ENCODE peak calls at places on chromosomes 6 and 20, in eight cellular contexts. One of them, this sample, is unnamed.

GRCh38 chr20:63183422-63184146 is 32.3 kb downstream of the YTHDF1 start:
- DNase-seq in lung microvascular endothelial cell: peak; percentile 56
- DNase-seq in neural progenitor cell: peak; percentile 74
- DNase-seq in H9: peak; percentile 77
- DNase-seq in cardiac muscle cell: peak; percentile 63
- DNase-seq in GM06990: no peak
- DNase-seq in T-helper 2 cell: peak; percentile 35
- DNase-seq in NCI-H460: peak; percentile 42
- DNase-seq in this sample: peak; percentile 38

GRCh38 chr20:37845261-37845681 is 57.7 kb upstream of the VSTM2L start:
- DNase-seq in lung microvascular endothelial cell: no peak
- DNase-seq in neural progenitor cell: no peak
- DNase-seq in H9: no peak
- DNase-seq in cardiac muscle cell: peak; percentile 86
- DNase-seq in GM06990: no peak
- DNase-seq in T-helper 2 cell: no peak
- DNase-seq in NCI-H460: no peak
- DNase-seq in this sample: peak; percentile 85

GRCh38 chr6:155861821-155862220 is 406.2 kb upstream of the NOX3 start:
- DNase-seq in lung microvascular endothelial cell: no peak
- DNase-seq in neural progenitor cell: no peak
- DNase-seq in H9: no peak
- DNase-seq in cardiac muscle cell: no peak
- DNase-seq in GM06990: no peak
- DNase-seq in T-helper 2 cell: no peak
- DNase-seq in NCI-H460: no peak
- DNase-seq in this sample: no peak

GRCh38 chr6:85669735-85670194 is 27.1 kb upstream of the SYNCRIP start:
- DNase-seq in lung microvascular endothelial cell: no peak
- DNase-seq in neural progenitor cell: no peak
- DNase-seq in H9: peak; percentile 54
- DNase-seq in cardiac muscle cell: no peak
- DNase-seq in GM06990: peak; percentile 63
- DNase-seq in T-helper 2 cell: peak; percentile 7
- DNase-seq in NCI-H460: no peak
- DNase-seq in this sample: no peak

GRCh38 chr6:169589293-169589692 is 112.5 kb downstream of the WDR27 start:
- DNase-seq in lung microvascular endothelial cell: peak; percentile 90
- DNase-seq in neural progenitor cell: no peak
- DNase-seq in H9: no peak
- DNase-seq in cardiac muscle cell: no peak
- DNase-seq in GM06990: peak; percentile 29
- DNase-seq in T-helper 2 cell: no peak
- DNase-seq in NCI-H460: no peak
- DNase-seq in this sample: no peak

GRCh38 chr20:20018366-20018765 is 1.2 kb downstream of the NAA20 start:
- DNase-seq in lung microvascular endothelial cell: no peak
- DNase-seq in neural progenitor cell: no peak
- DNase-seq in H9: no peak
- DNase-seq in cardiac muscle cell: no peak
- DNase-seq in GM06990: no peak
- DNase-seq in T-helper 2 cell: no peak
- DNase-seq in NCI-H460: no peak
- DNase-seq in this sample: no peak

GRCh38 chr6:308307-308706 is 16.0 kb downstream of the DUSP22 start:
- DNase-seq in lung microvascular endothelial cell: no peak
- DNase-seq in neural progenitor cell: no peak
- DNase-seq in H9: no peak
- DNase-seq in cardiac muscle cell: no peak
- DNase-seq in GM06990: no peak
- DNase-seq in T-helper 2 cell: no peak
- DNase-seq in NCI-H460: no peak
- DNase-seq in this sample: no peak

GRCh38 chr6:40912158-40912946 is 126.7 kb downstream of the UNC5CL start:
- DNase-seq in lung microvascular endothelial cell: peak; percentile 78
- DNase-seq in neural progenitor cell: peak; percentile 51
- DNase-seq in H9: peak; percentile 74
- DNase-seq in cardiac muscle cell: peak; percentile 56
- DNase-seq in GM06990: no peak
- DNase-seq in T-helper 2 cell: no peak
- DNase-seq in NCI-H460: peak; percentile 36
- DNase-seq in this sample: peak; percentile 63

GRCh38 chr20:58630063-58630462 is 21.0 kb upstream of the STX16 start:
- DNase-seq in lung microvascular endothelial cell: no peak
- DNase-seq in neural progenitor cell: no peak
- DNase-seq in H9: no peak
- DNase-seq in cardiac muscle cell: no peak
- DNase-seq in GM06990: no peak
- DNase-seq in T-helper 2 cell: no peak
- DNase-seq in NCI-H460: no peak
- DNase-seq in this sample: no peak

GRCh38 chr6:112433457-112433856 is 86.3 kb downstream of the RFPL4B start:
- DNase-seq in lung microvascular endothelial cell: no peak
- DNase-seq in neural progenitor cell: no peak
- DNase-seq in H9: no peak
- DNase-seq in cardiac muscle cell: no peak
- DNase-seq in GM06990: no peak
- DNase-seq in T-helper 2 cell: no peak
- DNase-seq in NCI-H460: no peak
- DNase-seq in this sample: no peak

GRCh38 chr6:109612268-109612667 is 78.7 kb downstream of the AK9 start:
- DNase-seq in lung microvascular endothelial cell: no peak
- DNase-seq in neural progenitor cell: no peak
- DNase-seq in H9: no peak
- DNase-seq in cardiac muscle cell: peak; percentile 12
- DNase-seq in GM06990: no peak
- DNase-seq in T-helper 2 cell: no peak
- DNase-seq in NCI-H460: no peak
- DNase-seq in this sample: no peak

GRCh38 chr6:46407785-46408530 is 83.3 kb downstream of the RCAN2 start:
- DNase-seq in lung microvascular endothelial cell: no peak
- DNase-seq in neural progenitor cell: no peak
- DNase-seq in H9: no peak
- DNase-seq in cardiac muscle cell: no peak
- DNase-seq in GM06990: no peak
- DNase-seq in T-helper 2 cell: no peak
- DNase-seq in NCI-H460: no peak
- DNase-seq in this sample: no peak

GRCh38 chr6:38522322-38522721 is 117.4 kb downstream of the BTBD9 start:
- DNase-seq in lung microvascular endothelial cell: no peak
- DNase-seq in neural progenitor cell: no peak
- DNase-seq in H9: no peak
- DNase-seq in cardiac muscle cell: no peak
- DNase-seq in GM06990: no peak
- DNase-seq in T-helper 2 cell: no peak
- DNase-seq in NCI-H460: no peak
- DNase-seq in this sample: no peak

GRCh38 chr20:22805219-22805618 is 220.8 kb upstream of the FOXA2 start:
- DNase-seq in lung microvascular endothelial cell: no peak
- DNase-seq in neural progenitor cell: no peak
- DNase-seq in H9: peak; percentile 40
- DNase-seq in cardiac muscle cell: peak; percentile 67
- DNase-seq in GM06990: no peak
- DNase-seq in T-helper 2 cell: no peak
- DNase-seq in NCI-H460: no peak
- DNase-seq in this sample: no peak

GRCh38 chr6:111880181-111880944 is 7.1 kb upstream of the FYN start:
- DNase-seq in lung microvascular endothelial cell: no peak
- DNase-seq in neural progenitor cell: no peak
- DNase-seq in H9: no peak
- DNase-seq in cardiac muscle cell: no peak
- DNase-seq in GM06990: no peak
- DNase-seq in T-helper 2 cell: no peak
- DNase-seq in NCI-H460: no peak
- DNase-seq in this sample: no peak

GRCh38 chr6:32082951-32083350 is 26.2 kb downstream of the TNXB start:
- DNase-seq in lung microvascular endothelial cell: no peak
- DNase-seq in neural progenitor cell: no peak
- DNase-seq in H9: no peak
- DNase-seq in cardiac muscle cell: no peak
- DNase-seq in GM06990: no peak
- DNase-seq in T-helper 2 cell: no peak
- DNase-seq in NCI-H460: peak; percentile 94
- DNase-seq in this sample: no peak

GRCh38 chr6:39942903-39943580 is 8.8 kb upstream of the MOCS1 start:
- DNase-seq in lung microvascular endothelial cell: no peak
- DNase-seq in neural progenitor cell: no peak
- DNase-seq in H9: no peak
- DNase-seq in cardiac muscle cell: no peak
- DNase-seq in GM06990: no peak
- DNase-seq in T-helper 2 cell: no peak
- DNase-seq in NCI-H460: no peak
- DNase-seq in this sample: no peak

GRCh38 chr6:141932685-141933084 is 200.0 kb upstream of the GJE1 start:
- DNase-seq in lung microvascular endothelial cell: no peak
- DNase-seq in neural progenitor cell: no peak
- DNase-seq in H9: no peak
- DNase-seq in cardiac muscle cell: no peak
- DNase-seq in GM06990: no peak
- DNase-seq in T-helper 2 cell: no peak
- DNase-seq in NCI-H460: no peak
- DNase-seq in this sample: no peak

GRCh38 chr6:9563996-9564395 is 850.9 kb downstream of the TFAP2A start:
- DNase-seq in lung microvascular endothelial cell: no peak
- DNase-seq in neural progenitor cell: no peak
- DNase-seq in H9: no peak
- DNase-seq in cardiac muscle cell: no peak
- DNase-seq in GM06990: no peak
- DNase-seq in T-helper 2 cell: no peak
- DNase-seq in NCI-H460: no peak
- DNase-seq in this sample: no peak

GRCh38 chr20:25318471-25319240 is 70.8 kb downstream of the PYGB start:
- DNase-seq in lung microvascular endothelial cell: no peak
- DNase-seq in neural progenitor cell: no peak
- DNase-seq in H9: no peak
- DNase-seq in cardiac muscle cell: no peak
- DNase-seq in GM06990: peak; percentile 76
- DNase-seq in T-helper 2 cell: no peak
- DNase-seq in NCI-H460: no peak
- DNase-seq in this sample: no peak

GRCh38 chr20:49599746-49600113 is 31.8 kb upstream of the PTGIS start:
- DNase-seq in lung microvascular endothelial cell: no peak
- DNase-seq in neural progenitor cell: no peak
- DNase-seq in H9: no peak
- DNase-seq in cardiac muscle cell: no peak
- DNase-seq in GM06990: no peak
- DNase-seq in T-helper 2 cell: no peak
- DNase-seq in NCI-H460: no peak
- DNase-seq in this sample: no peak

GRCh38 chr6:33211666-33212422 is 3.5 kb downstream of the RING1 start:
- DNase-seq in lung microvascular endothelial cell: no peak
- DNase-seq in neural progenitor cell: peak; percentile 42
- DNase-seq in H9: peak; percentile 82
- DNase-seq in cardiac muscle cell: no peak
- DNase-seq in GM06990: no peak
- DNase-seq in T-helper 2 cell: no peak
- DNase-seq in NCI-H460: no peak
- DNase-seq in this sample: no peak

GRCh38 chr6:104580452-104580851 is 279.3 kb downstream of the HACE1 start:
- DNase-seq in lung microvascular endothelial cell: no peak
- DNase-seq in neural progenitor cell: no peak
- DNase-seq in H9: no peak
- DNase-seq in cardiac muscle cell: no peak
- DNase-seq in GM06990: no peak
- DNase-seq in T-helper 2 cell: no peak
- DNase-seq in NCI-H460: no peak
- DNase-seq in this sample: no peak

GRCh38 chr6:41226752-41227151 is 1.4 kb upstream of the TREML4 start:
- DNase-seq in lung microvascular endothelial cell: no peak
- DNase-seq in neural progenitor cell: no peak
- DNase-seq in H9: no peak
- DNase-seq in cardiac muscle cell: peak; percentile 87
- DNase-seq in GM06990: no peak
- DNase-seq in T-helper 2 cell: no peak
- DNase-seq in NCI-H460: no peak
- DNase-seq in this sample: no peak

GRCh38 chr20:48893374-48893773 is 28.1 kb upstream of the ARFGEF2 start:
- DNase-seq in lung microvascular endothelial cell: no peak
- DNase-seq in neural progenitor cell: no peak
- DNase-seq in H9: no peak
- DNase-seq in cardiac muscle cell: no peak
- DNase-seq in GM06990: no peak
- DNase-seq in T-helper 2 cell: no peak
- DNase-seq in NCI-H460: no peak
- DNase-seq in this sample: no peak

GRCh38 chr6:56660374-56660730 is 17.7 kb upstream of the DST start:
- DNase-seq in lung microvascular endothelial cell: no peak
- DNase-seq in neural progenitor cell: no peak
- DNase-seq in H9: no peak
- DNase-seq in cardiac muscle cell: no peak
- DNase-seq in GM06990: no peak
- DNase-seq in T-helper 2 cell: no peak
- DNase-seq in NCI-H460: no peak
- DNase-seq in this sample: no peak

GRCh38 chr6:33700391-33701050 is 11.0 kb downstream of the UQCC2 start:
- DNase-seq in lung microvascular endothelial cell: peak; percentile 56
- DNase-seq in neural progenitor cell: peak; percentile 89
- DNase-seq in H9: peak; percentile 93
- DNase-seq in cardiac muscle cell: peak; percentile 86
- DNase-seq in GM06990: peak; percentile 43
- DNase-seq in T-helper 2 cell: peak; percentile 55
- DNase-seq in NCI-H460: peak; percentile 75
- DNase-seq in this sample: peak; percentile 62

GRCh38 chr6:148915889-148916288 is 169.1 kb downstream of the UST start:
- DNase-seq in lung microvascular endothelial cell: no peak
- DNase-seq in neural progenitor cell: peak; percentile 51
- DNase-seq in H9: no peak
- DNase-seq in cardiac muscle cell: no peak
- DNase-seq in GM06990: no peak
- DNase-seq in T-helper 2 cell: no peak
- DNase-seq in NCI-H460: no peak
- DNase-seq in this sample: no peak

GRCh38 chr6:115601509-115601908 is 459.2 kb downstream of the FRK start:
- DNase-seq in lung microvascular endothelial cell: no peak
- DNase-seq in neural progenitor cell: no peak
- DNase-seq in H9: no peak
- DNase-seq in cardiac muscle cell: no peak
- DNase-seq in GM06990: no peak
- DNase-seq in T-helper 2 cell: no peak
- DNase-seq in NCI-H460: no peak
- DNase-seq in this sample: no peak

GRCh38 chr20:38920411-38920810 is 5.8 kb upstream of the FAM83D start:
- DNase-seq in lung microvascular endothelial cell: no peak
- DNase-seq in neural progenitor cell: no peak
- DNase-seq in H9: no peak
- DNase-seq in cardiac muscle cell: no peak
- DNase-seq in GM06990: no peak
- DNase-seq in T-helper 2 cell: no peak
- DNase-seq in NCI-H460: no peak
- DNase-seq in this sample: no peak

GRCh38 chr6:142246960-142247359 is 54.8 kb upstream of the ADGRG6 start:
- DNase-seq in lung microvascular endothelial cell: no peak
- DNase-seq in neural progenitor cell: no peak
- DNase-seq in H9: no peak
- DNase-seq in cardiac muscle cell: no peak
- DNase-seq in GM06990: peak; percentile 62
- DNase-seq in T-helper 2 cell: no peak
- DNase-seq in NCI-H460: no peak
- DNase-seq in this sample: no peak

GRCh38 chr20:5947276-5947675 is 3.1 kb downstream of the TRMT6 start:
- DNase-seq in lung microvascular endothelial cell: no peak
- DNase-seq in neural progenitor cell: no peak
- DNase-seq in H9: no peak
- DNase-seq in cardiac muscle cell: no peak
- DNase-seq in GM06990: no peak
- DNase-seq in T-helper 2 cell: peak; percentile 19
- DNase-seq in NCI-H460: no peak
- DNase-seq in this sample: no peak

GRCh38 chr6:75893058-75893775 is 144.2 kb downstream of the MYO6 start:
- DNase-seq in lung microvascular endothelial cell: peak; percentile 91
- DNase-seq in neural progenitor cell: peak; percentile 79
- DNase-seq in H9: no peak
- DNase-seq in cardiac muscle cell: peak; percentile 83
- DNase-seq in GM06990: peak; percentile 18
- DNase-seq in T-helper 2 cell: no peak
- DNase-seq in NCI-H460: peak; percentile 55
- DNase-seq in this sample: peak; percentile 66

GRCh38 chr6:593139-593906 is 63.6 kb downstream of the HUS1B start:
- DNase-seq in lung microvascular endothelial cell: peak; percentile 76
- DNase-seq in neural progenitor cell: peak; percentile 76
- DNase-seq in H9: no peak
- DNase-seq in cardiac muscle cell: peak; percentile 77
- DNase-seq in GM06990: no peak
- DNase-seq in T-helper 2 cell: peak; percentile 44
- DNase-seq in NCI-H460: peak; percentile 44
- DNase-seq in this sample: peak; percentile 60